ENCODE peak calls at places on chromosomes 13 and 19, in five cellular contexts. Z, X, T, V and J are unnamed samples.

GRCh38 chr19:13097331-13098258 is 5.1 kb downstream of the LYL1 start:
- DNase-seq in Z (no peak), X (no peak), T (peak; percentile 82), V (no peak), J (no peak)

GRCh38 chr13:30892966-30893365 is 13.1 kb upstream of the MEDAG start:
- DNase-seq in Z (peak; percentile 83), X (no peak), T (peak; percentile 86), V (no peak), J (no peak)

GRCh38 chr19:21900401-21900800 is 64.4 kb upstream of the ZNF43 start:
- DNase-seq in Z (no peak), X (no peak), T (no peak), V (no peak), J (no peak)

GRCh38 chr13:50122465-50122864 is 107.2 kb downstream of the KCNRG start:
- DNase-seq in Z (no peak), X (no peak), T (no peak), V (no peak), J (no peak)

GRCh38 chr19:49987159-49987698 is 26.3 kb upstream of the SIGLEC11 start:
- DNase-seq in Z (peak; percentile 96), X (peak; percentile 67), T (peak; percentile 90), V (peak; percentile 53), J (no peak)

GRCh38 chr19:30898353-30899103 is 450.7 kb downstream of the TSHZ3 start:
- DNase-seq in Z (peak; percentile 66), X (no peak), T (no peak), V (no peak), J (no peak)

GRCh38 chr19:45667620-45668341 is at the start of gene GIPR:
- DNase-seq in Z (peak; percentile 83), X (peak; percentile 59), T (no peak), V (peak; percentile 44), J (no peak)

GRCh38 chr13:107867701-107868661 is 347.4 kb downstream of the LIG4 start:
- DNase-seq in Z (peak; percentile 66), X (no peak), T (no peak), V (no peak), J (no peak)

GRCh38 chr13:34467450-34468083 is 474.5 kb upstream of the NBEA start:
- DNase-seq in Z (no peak), X (no peak), T (no peak), V (no peak), J (no peak)

GRCh38 chr19:42596391-42597071 is 1.8 kb upstream of the CEACAM8 start:
- DNase-seq in Z (peak; percentile 59), X (peak; percentile 8), T (no peak), V (peak; percentile 14), J (no peak)

GRCh38 chr13:99265162-99265822 is 7.1 kb upstream of the GPR18 start:
- DNase-seq in Z (no peak), X (no peak), T (no peak), V (no peak), J (no peak)

GRCh38 chr19:13022859-13023636 is 27.8 kb downstream of the NFIX start:
- DNase-seq in Z (peak; percentile 64), X (no peak), T (peak; percentile 93), V (no peak), J (no peak)

GRCh38 chr13:51647067-51647466 is 62.8 kb downstream of the WDFY2 start:
- DNase-seq in Z (no peak), X (no peak), T (no peak), V (no peak), J (no peak)

GRCh38 chr13:79085021-79085420 is 321.0 kb downstream of the RBM26 start:
- DNase-seq in Z (no peak), X (no peak), T (no peak), V (no peak), J (no peak)

GRCh38 chr19:45913874-45914830 is at the start of gene NANOS2:
- DNase-seq in Z (peak; percentile 94), X (no peak), T (no peak), V (no peak), J (no peak)

GRCh38 chr13:51804295-51805172 is 571 bp upstream of the DHRS12 start:
- DNase-seq in Z (no peak), X (no peak), T (no peak), V (no peak), J (no peak)

GRCh38 chr19:33767898-33768413 is 28.7 kb upstream of the KCTD15 start:
- DNase-seq in Z (peak; percentile 82), X (no peak), T (no peak), V (no peak), J (no peak)

GRCh38 chr13:100063333-100063732 is 25.6 kb upstream of the PCCA start:
- DNase-seq in Z (no peak), X (no peak), T (no peak), V (no peak), J (no peak)

GRCh38 chr13:67369895-67370660 is 139.9 kb upstream of the PCDH9 start:
- DNase-seq in Z (no peak), X (no peak), T (no peak), V (no peak), J (no peak)

GRCh38 chr19:39351537-39352037 is 9.4 kb downstream of the SAMD4B start:
- DNase-seq in Z (no peak), X (no peak), T (no peak), V (no peak), J (no peak)

GRCh38 chr13:42277618-42278276 is 5.8 kb downstream of the AKAP11 start:
- DNase-seq in Z (no peak), X (no peak), T (no peak), V (no peak), J (no peak)

GRCh38 chr19:38803543-38803942 is 9.2 kb downstream of the LGALS4 start:
- DNase-seq in Z (no peak), X (no peak), T (no peak), V (no peak), J (no peak)

GRCh38 chr13:49214917-49215376 is 5.2 kb upstream of the MLNR start:
- DNase-seq in Z (peak; percentile 76), X (no peak), T (no peak), V (no peak), J (no peak)

GRCh38 chr13:52862358-52863206 is 14.1 kb upstream of the PCDH8 start:
- DNase-seq in Z (peak; percentile 72), X (no peak), T (no peak), V (no peak), J (no peak)

GRCh38 chr19:23254141-23254910 is 4.1 kb upstream of the ZNF724 start:
- DNase-seq in Z (no peak), X (no peak), T (no peak), V (no peak), J (no peak)

GRCh38 chr19:12611361-12611699 is 610 bp downstream of the ZNF791 start:
- DNase-seq in Z (peak; percentile 66), X (no peak), T (peak; percentile 88), V (no peak), J (no peak)

GRCh38 chr19:11873762-11874161 is 13.8 kb upstream of the ZNF69 start:
- DNase-seq in Z (no peak), X (no peak), T (no peak), V (no peak), J (no peak)

GRCh38 chr13:31950121-31950810 is 81.3 kb upstream of the FRY start:
- DNase-seq in Z (no peak), X (no peak), T (no peak), V (no peak), J (no peak)

GRCh38 chr13:81247711-81248110 is 906.8 kb upstream of the SPRY2 start:
- DNase-seq in Z (no peak), X (no peak), T (no peak), V (no peak), J (no peak)

GRCh38 chr19:49924004-49924880 is 4.8 kb upstream of the ATF5 start:
- DNase-seq in Z (no peak), X (no peak), T (no peak), V (no peak), J (no peak)

GRCh38 chr13:34065915-34066314 is 248.0 kb downstream of the RFC3 start:
- DNase-seq in Z (no peak), X (no peak), T (no peak), V (no peak), J (no peak)

GRCh38 chr19:55720214-55720746 is 17.9 kb downstream of the NLRP9 start:
- DNase-seq in Z (no peak), X (no peak), T (no peak), V (no peak), J (no peak)

GRCh38 chr19:28042516-28042915 is 1170.4 kb downstream of the UQCRFS1 start:
- DNase-seq in Z (no peak), X (no peak), T (no peak), V (no peak), J (no peak)

GRCh38 chr19:18435185-18435841 is 2.6 kb downstream of the ISYNA1 start:
- DNase-seq in Z (no peak), X (no peak), T (no peak), V (no peak), J (no peak)